ENCODE peak calls at places on chromosomes 5 and 9, in five cellular contexts. G is stimulated activated CD4-positive, alpha-beta T cell treated with anti-CD3 and anti-CD28 coated beads, Interleukin-1b, Interleukin-23, amount 100 ng/mL, for 48 hours; L is mesendoderm; Z is lower lobe of right lung; X is RWPE1. E is an unnamed sample.

GRCh38 chr9:88523056-88523455 is 11.9 kb upstream of the NXNL2 start:
- DNase-seq in G (no peak), L (no peak), Z (peak; percentile 9), X (peak; percentile 50), E (no peak)

GRCh38 chr9:106130374-106130773 is 436.0 kb downstream of the TMEM38B start:
- DNase-seq in G (no peak), L (no peak), Z (no peak), X (no peak), E (no peak)

GRCh38 chr9:5953743-5954707 is 61.4 kb downstream of the RANBP6 start:
- DNase-seq in G (no peak), L (no peak), Z (no peak), X (no peak), E (no peak)

GRCh38 chr9:134502261-134503211 is 139.1 kb upstream of the COL5A1 start:
- DNase-seq in G (no peak), L (peak; percentile 62), Z (no peak), X (peak; percentile 97), E (no peak)

GRCh38 chr5:80168388-80169028 is 87.3 kb downstream of the SERINC5 start:
- DNase-seq in G (no peak), L (no peak), Z (no peak), X (no peak), E (no peak)

GRCh38 chr9:135887585-135888050 is 19.7 kb downstream of the CAMSAP1 start:
- DNase-seq in G (peak; percentile 69), L (peak; percentile 66), Z (peak; percentile 69), X (no peak), E (peak; percentile 80)

GRCh38 chr5:150765789-150766149 is 7.0 kb upstream of the DCTN4 start:
- DNase-seq in G (no peak), L (no peak), Z (no peak), X (no peak), E (no peak)

GRCh38 chr5:81183811-81184748 is 49.0 kb upstream of the CKMT2 start:
- DNase-seq in G (no peak), L (no peak), Z (no peak), X (no peak), E (no peak)

GRCh38 chr9:14346301-14346721 is 32.4 kb upstream of the NFIB start:
- DNase-seq in G (no peak), L (peak; percentile 84), Z (no peak), X (no peak), E (no peak)

GRCh38 chr5:16507716-16508115 is 42.1 kb upstream of the ZNF622 start:
- DNase-seq in G (no peak), L (no peak), Z (no peak), X (no peak), E (no peak)

GRCh38 chr5:109693535-109694152 is 3.9 kb downstream of the MAN2A1 start:
- DNase-seq in G (no peak), L (peak; percentile 55), Z (no peak), X (peak; percentile 36), E (no peak)

GRCh38 chr5:132839426-132840301 is 9.2 kb upstream of the SHROOM1 start:
- DNase-seq in G (no peak), L (peak; percentile 25), Z (no peak), X (peak; percentile 45), E (no peak)

GRCh38 chr9:129113645-129114304 is 2.6 kb downstream of the PTPA start:
- DNase-seq in G (no peak), L (no peak), Z (peak; percentile 66), X (no peak), E (no peak)